ENCODE peak calls at places on chromosomes 11 and 22, in five cellular contexts. E is mesenteric fat pad, L is GM23338, H is NCI-H1092, R is posterior vena cava. J is an unnamed sample.

GRCh38 chr22:43044402-43044801 is 29.5 kb upstream of the PACSIN2 start:
- DNase-seq in E (no peak), L (no peak), H (no peak), R (no peak), J (no peak)

GRCh38 chr11:2413735-2414579 is 13.4 kb downstream of the TSSC4 start:
- DNase-seq in E (no peak), L (peak), H (no peak), R (no peak), J (no peak)

GRCh38 chr11:119780264-119780953 is 51.4 kb upstream of the NECTIN1 start:
- DNase-seq in E (no peak), L (no peak), H (no peak), R (peak), J (no peak)

GRCh38 chr11:12318791-12319733 is 58.3 kb upstream of the PARVA start:
- DNase-seq in E (no peak), L (peak), H (peak), R (no peak), J (no peak)

GRCh38 chr11:93969925-93970922 is 50.9 kb upstream of the HEPHL1 start:
- DNase-seq in E (no peak), L (peak), H (no peak), R (no peak), J (no peak)

GRCh38 chr22:26404851-26405357 is 24.2 kb upstream of the ASPHD2 start:
- DNase-seq in E (no peak), L (no peak), H (no peak), R (no peak), J (no peak)

GRCh38 chr22:33210129-33210784 is 152.1 kb upstream of the SYN3 start:
- DNase-seq in E (no peak), L (peak), H (peak), R (no peak), J (no peak)

GRCh38 chr11:22785251-22785650 is 44.4 kb downstream of the SVIP start:
- DNase-seq in E (no peak), L (no peak), H (no peak), R (no peak), J (no peak)

GRCh38 chr11:126738632-126739031 is 261.9 kb downstream of the KIRREL3 start:
- DNase-seq in E (no peak), L (no peak), H (no peak), R (no peak), J (no peak)

GRCh38 chr22:48779661-48780596 is 1047.7 kb downstream of the BRD1 start:
- DNase-seq in E (no peak), L (no peak), H (no peak), R (peak), J (no peak)

GRCh38 chr22:49297871-49298721 is 529.6 kb downstream of the BRD1 start:
- DNase-seq in E (peak), L (no peak), H (no peak), R (peak), J (peak)

GRCh38 chr11:66313321-66314185 is 3.3 kb downstream of the CD248 start:
- DNase-seq in E (no peak), L (peak), H (no peak), R (peak), J (no peak)

GRCh38 chr11:59207988-59208432 is 4.7 kb downstream of the MPEG1 start:
- DNase-seq in E (no peak), L (peak), H (no peak), R (no peak), J (peak)

GRCh38 chr11:56624661-56625110 is 10.0 kb upstream of the OR5M1 start:
- DNase-seq in E (no peak), L (peak), H (peak), R (no peak), J (no peak)

GRCh38 chr22:49849161-49850020 is 4.3 kb upstream of the ZBED4 start:
- DNase-seq in E (no peak), L (no peak), H (no peak), R (peak), J (no peak)

GRCh38 chr11:48055292-48056132 is 75.2 kb downstream of the PTPRJ start:
- DNase-seq in E (no peak), L (peak), H (no peak), R (peak), J (peak)

GRCh38 chr11:62573006-62573591 is 592 bp downstream of the EEF1G start:
- DNase-seq in E (no peak), L (peak), H (no peak), R (no peak), J (no peak)

GRCh38 chr11:77442394-77443053 is 31.4 kb downstream of the PAK1 start:
- DNase-seq in E (no peak), L (no peak), H (no peak), R (no peak), J (no peak)

GRCh38 chr11:86182976-86183584 is 61.5 kb upstream of the EED start:
- DNase-seq in E (no peak), L (no peak), H (no peak), R (no peak), J (peak)

GRCh38 chr11:14417975-14418374 is 59.0 kb upstream of the RRAS2 start:
- DNase-seq in E (no peak), L (no peak), H (no peak), R (no peak), J (no peak)

GRCh38 chr11:117914398-117914761 is 14.8 kb downstream of the TMPRSS13 start:
- DNase-seq in E (peak), L (no peak), H (no peak), R (no peak), J (no peak)

GRCh38 chr11:86068138-86068861 is 584 bp downstream of the PICALM start:
- DNase-seq in E (peak), L (peak), H (peak), R (peak), J (peak)

GRCh38 chr11:73308963-73309960 is 1.2 kb downstream of the ARHGEF17 start:
- DNase-seq in E (peak), L (peak), H (no peak), R (peak), J (peak)

GRCh38 chr11:67283490-67283963 is 5.6 kb upstream of the ANKRD13D start:
- DNase-seq in E (no peak), L (no peak), H (no peak), R (no peak), J (no peak)

GRCh38 chr11:126680109-126680508 is 320.5 kb downstream of the KIRREL3 start:
- DNase-seq in E (no peak), L (no peak), H (no peak), R (no peak), J (no peak)

GRCh38 chr11:46478196-46478595 is 86.6 kb upstream of the CHRM4 start:
- DNase-seq in E (no peak), L (no peak), H (no peak), R (no peak), J (no peak)

GRCh38 chr22:26992556-26992955 is 335.2 kb downstream of the MIAT start:
- DNase-seq in E (no peak), L (no peak), H (no peak), R (no peak), J (no peak)

GRCh38 chr11:96324912-96325311 is 18.1 kb downstream of the MAML2 start:
- DNase-seq in E (no peak), L (no peak), H (no peak), R (no peak), J (no peak)

GRCh38 chr11:85596886-85597285 is 30.3 kb downstream of the DLG2 start:
- DNase-seq in E (no peak), L (no peak), H (no peak), R (no peak), J (no peak)

GRCh38 chr11:9459573-9460321 is 1.1 kb upstream of the ZNF143 start:
- DNase-seq in E (no peak), L (peak), H (no peak), R (peak), J (no peak)

GRCh38 chr11:109309153-109309552 is 112.8 kb upstream of the C11orf87 start:
- DNase-seq in E (no peak), L (no peak), H (peak), R (no peak), J (no peak)

GRCh38 chr11:105181100-105181499 is 41.5 kb upstream of the CARD18 start:
- DNase-seq in E (no peak), L (no peak), H (no peak), R (no peak), J (no peak)

GRCh38 chr22:45861259-45861658 is 115.7 kb downstream of the WNT7B start:
- DNase-seq in E (no peak), L (no peak), H (no peak), R (no peak), J (no peak)

GRCh38 chr11:74019860-74020259 is 11.0 kb upstream of the UCP3 start:
- DNase-seq in E (no peak), L (no peak), H (no peak), R (no peak), J (no peak)

GRCh38 chr11:44943118-44943517 is 7.6 kb downstream of the TP53I11 start:
- DNase-seq in E (no peak), L (no peak), H (peak), R (no peak), J (peak)

J was measured in stomach.